ENCODE peak calls at places on chromosomes 4 and X, in seven cellular contexts. One of them, this sample, is unnamed.

GRCh38 chrX:20452487-20452886 is 185.8 kb upstream of the RPS6KA3 start:
- DNase-seq in psoas muscle: no peak
- DNase-seq in upper lobe of left lung: no peak
- DNase-seq in fibroblast of lung: no peak
- DNase-seq in cardiac muscle cell: no peak
- DNase-seq in fibroblast of the aortic adventitia: no peak
- DNase-seq in AG09309: no peak
- DNase-seq in this sample: no peak

GRCh38 chrX:110509778-110510510 is 151.3 kb downstream of the RTL9 start:
- DNase-seq in fibroblast of lung: peak; percentile 38
- DNase-seq in upper lobe of left lung: no peak
- DNase-seq in fibroblast of the aortic adventitia: no peak
- DNase-seq in AG09309: peak; percentile 3
- DNase-seq in psoas muscle: no peak
- DNase-seq in cardiac muscle cell: peak; percentile 1
- DNase-seq in this sample: peak; percentile 45

GRCh38 chr4:140151700-140152014 is 2.3 kb downstream of the MAML3 start:
- DNase-seq in fibroblast of lung: peak; percentile 92
- DNase-seq in cardiac muscle cell: peak; percentile 91
- DNase-seq in psoas muscle: peak; percentile 68
- DNase-seq in fibroblast of the aortic adventitia: peak; percentile 75
- DNase-seq in upper lobe of left lung: no peak
- DNase-seq in AG09309: no peak
- DNase-seq in this sample: peak; percentile 56

GRCh38 chr4:25457053-25457715 is 80.1 kb downstream of the ANAPC4 start:
- DNase-seq in cardiac muscle cell: peak; percentile 51
- DNase-seq in AG09309: peak; percentile 59
- DNase-seq in fibroblast of the aortic adventitia: peak; percentile 77
- DNase-seq in psoas muscle: no peak
- DNase-seq in fibroblast of lung: peak; percentile 34
- DNase-seq in upper lobe of left lung: no peak
- DNase-seq in this sample: peak; percentile 79

GRCh38 chr4:2829933-2830451 is 13.7 kb upstream of the ADD1 start:
- DNase-seq in AG09309: no peak
- DNase-seq in psoas muscle: peak; percentile 32
- DNase-seq in cardiac muscle cell: no peak
- DNase-seq in fibroblast of the aortic adventitia: no peak
- DNase-seq in upper lobe of left lung: peak; percentile 82
- DNase-seq in fibroblast of lung: peak; percentile 50
- DNase-seq in this sample: no peak

GRCh38 chrX:71618303-71618721 is at the start of gene CXCR3:
- DNase-seq in fibroblast of lung: peak; percentile 44
- DNase-seq in upper lobe of left lung: peak; percentile 67
- DNase-seq in psoas muscle: no peak
- DNase-seq in cardiac muscle cell: peak; percentile 39
- DNase-seq in fibroblast of the aortic adventitia: no peak
- DNase-seq in AG09309: no peak
- DNase-seq in this sample: no peak

GRCh38 chr4:68599150-68599549 is 23.0 kb upstream of the UGT2B17 start:
- DNase-seq in fibroblast of the aortic adventitia: no peak
- DNase-seq in upper lobe of left lung: no peak
- DNase-seq in cardiac muscle cell: no peak
- DNase-seq in psoas muscle: no peak
- DNase-seq in fibroblast of lung: no peak
- DNase-seq in AG09309: no peak
- DNase-seq in this sample: no peak

GRCh38 chr4:153816542-153816941 is 27.7 kb upstream of the SFRP2 start:
- DNase-seq in upper lobe of left lung: no peak
- DNase-seq in psoas muscle: no peak
- DNase-seq in AG09309: no peak
- DNase-seq in cardiac muscle cell: no peak
- DNase-seq in fibroblast of the aortic adventitia: no peak
- DNase-seq in fibroblast of lung: no peak
- DNase-seq in this sample: no peak

GRCh38 chr4:120843840-120844527 is 78.5 kb downstream of the PRDM5 start:
- DNase-seq in fibroblast of the aortic adventitia: no peak
- DNase-seq in fibroblast of lung: no peak
- DNase-seq in AG09309: no peak
- DNase-seq in psoas muscle: peak; percentile 38
- DNase-seq in cardiac muscle cell: no peak
- DNase-seq in upper lobe of left lung: peak; percentile 52
- DNase-seq in this sample: no peak

GRCh38 chr4:105145059-105145912 is 1.4 kb upstream of the TET2 start:
- DNase-seq in upper lobe of left lung: no peak
- DNase-seq in AG09309: no peak
- DNase-seq in fibroblast of lung: no peak
- DNase-seq in cardiac muscle cell: no peak
- DNase-seq in psoas muscle: no peak
- DNase-seq in fibroblast of the aortic adventitia: peak; percentile 10
- DNase-seq in this sample: no peak

GRCh38 chrX:155959018-155959587 is 38.4 kb upstream of the IL9R start:
- DNase-seq in psoas muscle: no peak
- DNase-seq in fibroblast of the aortic adventitia: no peak
- DNase-seq in upper lobe of left lung: no peak
- DNase-seq in fibroblast of lung: no peak
- DNase-seq in cardiac muscle cell: no peak
- DNase-seq in AG09309: no peak
- DNase-seq in this sample: no peak
- H3K4me3 ChIP-seq in psoas muscle: no peak overlapping the region
- H3K4me3 ChIP-seq in fibroblast of the aortic adventitia: no peak overlapping the region
- H3K4me3 ChIP-seq in upper lobe of left lung: no peak overlapping the region
- H3K4me3 ChIP-seq in fibroblast of lung: no peak overlapping the region
- H3K4me3 ChIP-seq in cardiac muscle cell: no peak overlapping the region
- H3K4me3 ChIP-seq in AG09309: no peak overlapping the region
- H3K4me3 ChIP-seq in this sample: no peak overlapping the region

GRCh38 chr4:28228575-28228974 is 1367.9 kb downstream of the STIM2 start:
- DNase-seq in fibroblast of the aortic adventitia: no peak
- DNase-seq in fibroblast of lung: no peak
- DNase-seq in psoas muscle: no peak
- DNase-seq in upper lobe of left lung: no peak
- DNase-seq in AG09309: no peak
- DNase-seq in cardiac muscle cell: no peak
- DNase-seq in this sample: no peak

GRCh38 chr4:28226962-28227361 is 1366.3 kb downstream of the STIM2 start:
- DNase-seq in cardiac muscle cell: no peak
- DNase-seq in upper lobe of left lung: no peak
- DNase-seq in AG09309: no peak
- DNase-seq in psoas muscle: no peak
- DNase-seq in fibroblast of lung: no peak
- DNase-seq in fibroblast of the aortic adventitia: no peak
- DNase-seq in this sample: no peak

GRCh38 chr4:28225005-28225404 is 1364.4 kb downstream of the STIM2 start:
- DNase-seq in psoas muscle: no peak
- DNase-seq in cardiac muscle cell: peak; percentile 50
- DNase-seq in upper lobe of left lung: no peak
- DNase-seq in fibroblast of the aortic adventitia: peak; percentile 66
- DNase-seq in AG09309: peak; percentile 14
- DNase-seq in fibroblast of lung: peak; percentile 27
- DNase-seq in this sample: peak; percentile 57

GRCh38 chr4:28229092-28229491 is 1368.5 kb downstream of the STIM2 start:
- DNase-seq in upper lobe of left lung: no peak
- DNase-seq in fibroblast of lung: peak; percentile 19
- DNase-seq in AG09309: peak; percentile 38
- DNase-seq in fibroblast of the aortic adventitia: peak; percentile 71
- DNase-seq in cardiac muscle cell: no peak
- DNase-seq in psoas muscle: no peak
- DNase-seq in this sample: peak; percentile 65

DNA sequence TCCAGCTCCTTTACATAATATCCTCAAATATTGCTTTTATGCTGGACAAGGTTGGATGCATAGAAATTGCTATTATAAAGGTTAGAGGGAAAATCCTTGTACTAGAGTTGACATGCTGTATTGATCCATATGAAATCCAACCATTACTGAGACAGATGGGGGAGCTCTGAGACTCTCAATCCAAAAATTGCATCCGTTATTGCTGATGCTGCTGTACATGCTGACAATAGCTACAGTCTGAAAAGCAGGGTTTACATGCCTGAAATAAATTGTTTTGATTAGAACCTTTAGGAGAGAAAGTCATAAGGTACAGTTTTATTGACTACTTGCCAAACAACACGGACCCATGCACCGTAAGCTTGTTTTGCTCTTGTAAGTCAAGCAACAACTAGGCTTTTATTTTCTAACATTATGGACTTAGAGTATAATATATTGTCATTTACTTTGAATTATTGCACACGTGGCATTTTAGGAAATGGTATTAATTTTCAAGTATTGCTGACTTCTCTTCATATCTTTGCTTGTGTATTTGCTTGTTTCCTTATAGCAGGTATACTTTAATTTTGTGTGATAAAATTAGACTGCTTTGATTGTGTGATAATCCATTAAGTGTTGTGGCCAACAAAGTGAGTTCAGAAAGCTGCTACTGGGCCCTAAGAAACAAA is 1365.2 kb downstream of the STIM2 start:
- DNase-seq in psoas muscle: no peak
- DNase-seq in fibroblast of lung: no peak
- DNase-seq in upper lobe of left lung: no peak
- DNase-seq in AG09309: no peak
- DNase-seq in fibroblast of the aortic adventitia: peak; percentile 37
- DNase-seq in cardiac muscle cell: peak; percentile 11
- DNase-seq in this sample: peak; percentile 32
- TF ChIP-seq CTCF in psoas muscle: no peak
- TF ChIP-seq CTCF in fibroblast of lung: no peak
- TF ChIP-seq CTCF in upper lobe of left lung: no peak
- TF ChIP-seq CTCF in AG09309: no peak
- TF ChIP-seq CTCF in fibroblast of the aortic adventitia: no peak
- TF ChIP-seq CTCF in cardiac muscle cell: no peak
- TF ChIP-seq CTCF in this sample: peak; percentile 40

GRCh38 chr4:155705664-155706063 is 39.0 kb downstream of the GUCY1A1 start:
- DNase-seq in upper lobe of left lung: no peak
- DNase-seq in fibroblast of the aortic adventitia: peak; percentile 2
- DNase-seq in cardiac muscle cell: peak; percentile 70
- DNase-seq in fibroblast of lung: peak; percentile 84
- DNase-seq in AG09309: no peak
- DNase-seq in psoas muscle: no peak
- DNase-seq in this sample: no peak
- H3K4me3 ChIP-seq in upper lobe of left lung: no peak overlapping the region
- H3K4me3 ChIP-seq in fibroblast of the aortic adventitia: no peak overlapping the region
- H3K4me3 ChIP-seq in cardiac muscle cell: no peak overlapping the region
- H3K4me3 ChIP-seq in fibroblast of lung: no peak overlapping the region
- H3K4me3 ChIP-seq in AG09309: no peak overlapping the region
- H3K4me3 ChIP-seq in psoas muscle: no peak overlapping the region
- H3K4me3 ChIP-seq in this sample: no peak overlapping the region

GRCh38 chrX:38717871-38718270 is 83.4 kb upstream of the MID1IP1 start:
- DNase-seq in upper lobe of left lung: no peak
- DNase-seq in fibroblast of lung: peak; percentile 3
- DNase-seq in psoas muscle: no peak
- DNase-seq in AG09309: no peak
- DNase-seq in cardiac muscle cell: peak; percentile 23
- DNase-seq in fibroblast of the aortic adventitia: peak; percentile 10
- DNase-seq in this sample: peak; percentile 2
- TF ChIP-seq CTCF in upper lobe of left lung: peak; percentile 29
- TF ChIP-seq CTCF in fibroblast of lung: peak; percentile 56
- TF ChIP-seq CTCF in psoas muscle: peak; percentile 49
- TF ChIP-seq CTCF in AG09309: peak; percentile 63
- TF ChIP-seq CTCF in cardiac muscle cell: peak; percentile 55
- TF ChIP-seq CTCF in fibroblast of the aortic adventitia: peak; percentile 54
- TF ChIP-seq CTCF in this sample: peak; percentile 52

DNA sequence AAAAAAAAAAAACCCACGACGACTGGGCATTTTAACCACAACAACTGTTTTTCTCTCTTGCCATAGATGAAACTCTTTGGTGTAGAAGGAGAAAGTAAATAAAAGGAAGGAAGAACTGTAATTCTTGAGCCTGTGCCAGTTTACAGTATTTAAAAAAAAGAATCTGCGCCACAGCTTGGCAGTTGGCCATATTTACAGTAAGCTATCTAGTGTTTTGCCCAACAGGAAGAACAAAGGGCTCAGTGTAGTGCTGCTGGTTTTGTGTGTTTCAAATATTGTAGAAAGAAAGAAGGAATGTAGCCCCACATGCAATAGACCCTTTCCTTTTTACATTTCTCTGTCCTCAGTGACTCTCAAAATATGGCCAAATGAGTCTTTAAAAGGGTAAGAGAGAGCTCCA is 66.1 kb downstream of the NR3C2 start:
- DNase-seq in cardiac muscle cell: peak; percentile 80
- DNase-seq in psoas muscle: no peak
- DNase-seq in AG09309: no peak
- DNase-seq in fibroblast of lung: peak; percentile 70
- DNase-seq in upper lobe of left lung: no peak
- DNase-seq in fibroblast of the aortic adventitia: peak; percentile 36
- DNase-seq in this sample: peak; percentile 11
- H3K4me3 ChIP-seq in cardiac muscle cell: no peak overlapping the region
- H3K4me3 ChIP-seq in psoas muscle: peak overlapping the region; percentile 64
- H3K4me3 ChIP-seq in AG09309: no peak overlapping the region
- H3K4me3 ChIP-seq in fibroblast of lung: peak overlapping the region; percentile 45
- H3K4me3 ChIP-seq in upper lobe of left lung: peak overlapping the region; percentile 36
- H3K4me3 ChIP-seq in fibroblast of the aortic adventitia: no peak overlapping the region
- H3K4me3 ChIP-seq in this sample: no peak overlapping the region

GRCh38 chr4:111952708-111953107 is 192.5 kb upstream of the FAM241A start:
- DNase-seq in psoas muscle: no peak
- DNase-seq in upper lobe of left lung: no peak
- DNase-seq in AG09309: no peak
- DNase-seq in fibroblast of lung: peak; percentile 67
- DNase-seq in cardiac muscle cell: no peak
- DNase-seq in fibroblast of the aortic adventitia: no peak
- DNase-seq in this sample: peak; percentile 60

GRCh38 chr4:111957992-111958391 is 187.3 kb upstream of the FAM241A start:
- DNase-seq in AG09309: no peak
- DNase-seq in psoas muscle: no peak
- DNase-seq in fibroblast of lung: no peak
- DNase-seq in cardiac muscle cell: no peak
- DNase-seq in fibroblast of the aortic adventitia: no peak
- DNase-seq in upper lobe of left lung: no peak
- DNase-seq in this sample: no peak

GRCh38 chr4:111957131-111957530 is 188.1 kb upstream of the FAM241A start:
- DNase-seq in cardiac muscle cell: no peak
- DNase-seq in fibroblast of lung: no peak
- DNase-seq in psoas muscle: no peak
- DNase-seq in fibroblast of the aortic adventitia: no peak
- DNase-seq in AG09309: no peak
- DNase-seq in upper lobe of left lung: no peak
- DNase-seq in this sample: no peak

GRCh38 chr4:111959202-111959601 is 186.1 kb upstream of the FAM241A start:
- DNase-seq in fibroblast of lung: peak; percentile 38
- DNase-seq in psoas muscle: no peak
- DNase-seq in fibroblast of the aortic adventitia: peak; percentile 32
- DNase-seq in cardiac muscle cell: peak; percentile 53
- DNase-seq in upper lobe of left lung: no peak
- DNase-seq in AG09309: no peak
- DNase-seq in this sample: peak; percentile 33

GRCh38 chr4:111954546-111954945 is 190.7 kb upstream of the FAM241A start:
- DNase-seq in psoas muscle: no peak
- DNase-seq in cardiac muscle cell: no peak
- DNase-seq in upper lobe of left lung: no peak
- DNase-seq in fibroblast of lung: no peak
- DNase-seq in fibroblast of the aortic adventitia: no peak
- DNase-seq in AG09309: no peak
- DNase-seq in this sample: peak; percentile 35
- TF ChIP-seq CTCF in psoas muscle: no peak
- TF ChIP-seq CTCF in cardiac muscle cell: no peak
- TF ChIP-seq CTCF in upper lobe of left lung: no peak
- TF ChIP-seq CTCF in fibroblast of lung: no peak
- TF ChIP-seq CTCF in fibroblast of the aortic adventitia: no peak
- TF ChIP-seq CTCF in AG09309: no peak
- TF ChIP-seq CTCF in this sample: no peak

DNA sequence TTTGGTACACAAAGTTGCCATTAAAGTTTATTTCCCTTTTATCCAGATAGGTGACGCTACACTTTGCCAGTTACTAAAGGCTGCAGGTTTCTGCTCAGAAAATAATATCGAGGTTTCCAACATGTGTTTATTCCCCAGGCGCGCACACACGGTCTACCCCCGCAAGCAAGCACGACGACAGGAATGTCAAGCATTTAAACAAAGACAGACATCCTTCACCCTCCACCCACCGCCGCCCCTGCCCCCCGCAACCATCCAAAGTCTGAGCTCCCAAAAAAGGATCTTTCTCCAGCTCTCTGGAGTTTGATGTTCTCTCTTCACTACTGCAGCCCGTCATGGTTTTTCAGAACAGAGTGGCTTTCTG is 1.3 kb upstream of the PCDH7 start:
- DNase-seq in upper lobe of left lung: peak; percentile 17
- DNase-seq in AG09309: no peak
- DNase-seq in cardiac muscle cell: peak; percentile 15
- DNase-seq in fibroblast of the aortic adventitia: peak; percentile 32
- DNase-seq in psoas muscle: no peak
- DNase-seq in fibroblast of lung: peak; percentile 58
- DNase-seq in this sample: no peak
- H3K4me3 ChIP-seq in upper lobe of left lung: peak overlapping the region; percentile 58
- H3K4me3 ChIP-seq in AG09309: peak overlapping the region; percentile 95
- H3K4me3 ChIP-seq in cardiac muscle cell: peak overlapping the region; percentile 92
- H3K4me3 ChIP-seq in fibroblast of the aortic adventitia: peak overlapping the region; percentile 88
- H3K4me3 ChIP-seq in psoas muscle: peak overlapping the region; percentile 60
- H3K4me3 ChIP-seq in fibroblast of lung: peak overlapping the region; percentile 86
- H3K4me3 ChIP-seq in this sample: peak overlapping the region; percentile 50